ENCODE peak calls at places on chromosomes 13 and 19, in four cellular contexts. H, F, X and R are unnamed samples.
A peak's percentile ranks its signal among the peaks of the same experiment; 100 is the strongest.

GRCh38 chr13:37484056-37484455 is 114.5 kb downstream of the POSTN start:
- DNase-seq in H (no peak), X (no peak), F (no peak), R (no peak)

GRCh38 chr13:68439821-68440220 is 1209.7 kb upstream of the PCDH9 start:
- DNase-seq in F (no peak), H (no peak), X (no peak), R (no peak)

GRCh38 chr19:355134-355533 is 10.5 kb upstream of the MIER2 start:
- DNase-seq in H (no peak), X (peak; percentile 2), F (no peak), R (no peak)

GRCh38 chr19:13149628-13150186 is 468 bp downstream of the STX10 start:
- DNase-seq in X (peak; percentile 43), F (peak; percentile 68), H (peak; percentile 70), R (peak; percentile 61)

GRCh38 chr19:10858204-10858828 is 10.1 kb downstream of the C19orf38 start:
- DNase-seq in F (peak; percentile 27), H (no peak), X (no peak), R (no peak)

GRCh38 chr13:105972811-105973590 is 562.5 kb downstream of the EFNB2 start:
- DNase-seq in X (no peak), H (no peak), F (no peak), R (no peak)

GRCh38 chr13:46629811-46630413 is 76.9 kb downstream of the LRCH1 start:
- DNase-seq in H (no peak), F (peak; percentile 39), X (no peak), R (no peak)

GRCh38 chr19:11587302-11587972 is 9.8 kb upstream of the ZNF627 start:
- DNase-seq in F (peak; percentile 82), X (peak; percentile 79), H (peak; percentile 84), R (peak; percentile 76)

GRCh38 chr13:114248011-114248410 is 13.3 kb downstream of the CDC16 start:
- DNase-seq in X (no peak), F (no peak), H (no peak), R (no peak)

GRCh38 chr19:33221641-33222040 is 4.0 kb downstream of the SLC7A10 start:
- DNase-seq in F (no peak), X (no peak), H (no peak), R (no peak)

GRCh38 chr13:75764251-75764650 is 128.1 kb downstream of the LMO7 start:
- DNase-seq in F (peak; percentile 28), H (no peak), X (no peak), R (no peak)

GRCh38 chr13:94595006-94595942 is 678 bp downstream of the TGDS start:
- DNase-seq in F (peak; percentile 11), H (peak; percentile 21), X (no peak), R (no peak)

GRCh38 chr13:82688400-82688999 is 1193.8 kb downstream of the SLITRK1 start:
- DNase-seq in X (no peak), F (no peak), H (no peak), R (no peak)

GRCh38 chr19:53812335-53812734 is 11.8 kb downstream of the NLRP12 start:
- DNase-seq in F (no peak), H (no peak), X (no peak), R (no peak)

GRCh38 chr13:93517658-93518057 is 291.1 kb downstream of the GPC6 start:
- DNase-seq in F (no peak), H (no peak), X (no peak), R (no peak)

GRCh38 chr19:371501-372160 is 27.0 kb upstream of the MIER2 start:
- DNase-seq in X (no peak), F (no peak), H (no peak), R (no peak)

GRCh38 chr13:51230473-51231105 is 8.4 kb downstream of the FAM124A start:
- DNase-seq in H (peak; percentile 62), F (no peak), X (peak; percentile 86), R (no peak)

GRCh38 chr19:18593367-18594095 is 4.9 kb downstream of the REX1BD start:
- DNase-seq in H (no peak), X (peak; percentile 47), F (no peak), R (no peak)

GRCh38 chr13:113275387-113275786 is 21.7 kb upstream of the LAMP1 start:
- DNase-seq in X (no peak), F (peak; percentile 55), H (peak; percentile 65), R (peak; percentile 44)

GRCh38 chr19:10286803-10287737 is at the start of gene ICAM4:
- DNase-seq in H (peak; percentile 48), F (peak; percentile 75), X (peak; percentile 45), R (peak; percentile 79)

GRCh38 chr13:113939905-113940339 is 34.0 kb downstream of the C13orf46 start:
- DNase-seq in X (no peak), F (no peak), H (no peak), R (no peak)

GRCh38 chr13:109784590-109785140 is 1.7 kb downstream of the IRS2 start:
- DNase-seq in H (peak; percentile 73), F (peak; percentile 92), X (peak; percentile 62), R (peak; percentile 72)

GRCh38 chr13:110107568-110108347 is 199.2 kb downstream of the COL4A1 start:
- DNase-seq in F (no peak), H (no peak), X (no peak), R (peak; percentile 23)

GRCh38 chr13:23868521-23868920 is 20.7 kb downstream of the MIPEP start:
- DNase-seq in H (no peak), F (no peak), X (no peak), R (no peak)

GRCh38 chr19:42286349-42287016 is 15.4 kb upstream of the PRR19 start:
- DNase-seq in H (peak; percentile 65), F (peak; percentile 82), X (peak; percentile 63), R (no peak)

GRCh38 chr19:30224689-30225606 is 147.2 kb upstream of the ZNF536 start:
- DNase-seq in F (peak; percentile 70), X (no peak), H (no peak), R (no peak)

GRCh38 chr13:80555796-80556195 is 214.9 kb upstream of the SPRY2 start:
- DNase-seq in X (no peak), F (no peak), H (no peak), R (no peak)

GRCh38 chr13:40452741-40453665 is 213.4 kb downstream of the FOXO1 start:
- DNase-seq in F (no peak), X (no peak), H (no peak), R (no peak)

GRCh38 chr13:70769771-70770326 is 661.6 kb upstream of the KLHL1 start:
- DNase-seq in H (no peak), F (no peak), X (no peak), R (no peak)

GRCh38 chr19:21149877-21150276 is 8.0 kb downstream of the ZNF431 start:
- DNase-seq in F (no peak), X (no peak), H (no peak), R (no peak)

GRCh38 chr19:44807652-44808462 is 1.0 kb upstream of the BCAM start:
- DNase-seq in H (peak; percentile 74), F (no peak), X (peak; percentile 36), R (peak; percentile 83)

GRCh38 chr19:43872547-43873336 is 45.6 kb downstream of the ZNF283 start:
- DNase-seq in F (no peak), H (no peak), X (no peak), R (no peak)

GRCh38 chr13:76992548-76993001 is 694 bp downstream of the CLN5 start:
- DNase-seq in F (no peak), H (peak; percentile 37), X (peak; percentile 27), R (no peak)

GRCh38 chr19:32896516-32897214 is 27.1 kb upstream of the SLC7A9 start:
- DNase-seq in X (no peak), H (no peak), F (no peak), R (no peak)

GRCh38 chr19:31334101-31334848 is 15.0 kb downstream of the TSHZ3 start:
- DNase-seq in X (peak; percentile 10), H (no peak), F (no peak), R (no peak)

GRCh38 chr19:19120308-19121156 is 17.7 kb downstream of the TMEM161A start:
- DNase-seq in F (peak; percentile 81), X (peak; percentile 96), H (peak; percentile 42), R (peak; percentile 50)

GRCh38 chr19:3834349-3835054 is 34.3 kb downstream of the ZFR2 start:
- DNase-seq in H (no peak), X (no peak), F (no peak), R (no peak)
- H3K27me3 ChIP-seq in H (no peaks in the 10 kb centered on the region), X (no peaks in the 10 kb centered on the region), F (no peaks in the 10 kb centered on the region), R (no peaks in the 10 kb centered on the region)

DNA sequence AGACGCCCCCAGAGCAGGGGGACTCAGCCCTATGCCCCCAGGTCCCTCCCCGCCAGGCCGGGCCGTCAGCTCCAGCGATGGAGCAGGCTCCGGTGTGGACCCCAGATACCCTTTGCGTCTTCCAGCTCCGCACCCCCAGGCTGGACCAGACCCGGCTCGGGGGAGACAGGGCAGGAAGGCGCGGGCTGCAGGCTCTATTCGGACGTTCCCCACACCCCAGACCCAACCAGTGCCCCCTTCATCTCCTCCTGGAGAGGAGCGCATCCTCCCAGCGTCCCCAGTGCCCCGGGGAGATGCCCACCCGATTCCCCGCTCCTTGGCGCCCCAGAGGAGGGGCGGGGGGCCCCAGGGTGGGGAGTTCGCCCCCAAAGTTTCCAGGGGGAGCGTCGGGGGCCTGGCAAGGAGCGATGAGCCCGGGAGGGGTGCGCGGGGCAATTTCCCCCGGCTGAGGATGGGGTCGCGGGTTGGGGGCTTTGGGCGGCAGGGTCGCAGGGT is 389 bp downstream of the LINGO3 start:
- DNase-seq in H (no peak), F (peak; percentile 6), X (no peak), R (no peak)
- H3K27me3 ChIP-seq in H (peaks cover 8% of the 10 kb centered on the region), F (peaks cover 15% of the 10 kb centered on the region), X (peaks cover 19% of the 10 kb centered on the region), R (peaks cover 4% of the 10 kb centered on the region)

GRCh38 chr13:95643009-95643408 is 1.5 kb downstream of the DZIP1 start:
- DNase-seq in X (no peak), F (no peak), H (no peak), R (no peak)

GRCh38 chr13:95643814-95644598 is 500 bp downstream of the DZIP1 start:
- DNase-seq in H (no peak), X (peak; percentile 22), F (peak; percentile 61), R (no peak)

GRCh38 chr13:95643471-95643813 is 1.1 kb downstream of the DZIP1 start:
- DNase-seq in F (peak; percentile 41), H (no peak), X (peak; percentile 23), R (no peak)

GRCh38 chr13:95641961-95642621 is 2.4 kb downstream of the DZIP1 start:
- DNase-seq in X (peak; percentile 30), H (peak; percentile 43), F (peak; percentile 76), R (peak; percentile 33)

GRCh38 chr13:95641291-95641811 is 3.2 kb downstream of the DZIP1 start:
- DNase-seq in H (no peak), F (peak; percentile 67), X (peak; percentile 27), R (no peak)
- H3K27me3 ChIP-seq in H (no peaks in the 10 kb centered on the region), F (no peaks in the 10 kb centered on the region), X (no peaks in the 10 kb centered on the region), R (peaks cover 6% of the 10 kb centered on the region)

GRCh38 chr19:49951806-49952474 is 9.0 kb downstream of the SIGLEC11 start:
- DNase-seq in H (no peak), X (no peak), F (no peak), R (no peak)

GRCh38 chr19:49949735-49950589 is 11.0 kb downstream of the SIGLEC11 start:
- DNase-seq in H (no peak), X (no peak), F (no peak), R (no peak)

GRCh38 chr19:49952475-49952829 is 8.5 kb downstream of the SIGLEC11 start:
- DNase-seq in F (no peak), X (no peak), H (peak; percentile 64), R (no peak)

GRCh38 chr19:49950956-49951526 is 9.9 kb downstream of the SIGLEC11 start:
- DNase-seq in F (no peak), X (no peak), H (no peak), R (no peak)

DNA sequence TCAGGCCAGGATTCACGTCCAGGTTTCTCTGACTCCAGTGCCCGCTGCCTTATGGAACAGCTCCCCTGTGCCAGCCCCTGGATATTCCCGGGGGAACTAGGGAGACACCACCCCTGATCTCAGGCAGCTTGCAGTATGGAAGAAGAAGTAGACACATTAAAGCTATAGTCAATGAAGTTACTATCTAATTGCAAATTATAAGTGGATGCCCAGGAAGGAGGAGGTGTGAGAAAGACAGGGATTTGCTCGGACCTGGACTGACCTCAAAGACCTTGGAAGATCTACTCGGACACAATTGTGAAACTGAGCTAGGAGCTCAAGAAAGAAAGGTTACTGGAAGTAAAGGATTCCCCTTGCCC is 10.4 kb downstream of the SIGLEC11 start:
- DNase-seq in H (no peak), X (no peak), F (no peak), R (no peak)
- H3K27me3 ChIP-seq in H (no peaks in the 10 kb centered on the region), X (no peaks in the 10 kb centered on the region), F (no peaks in the 10 kb centered on the region), R (no peaks in the 10 kb centered on the region)